ENCODE peak calls at places on chromosome 7, in four cellular contexts. One of them, this sample, is unnamed.
A peak's percentile ranks its signal among the peaks of the same experiment; 100 is the strongest.

GRCh38 chr7:70696139-70696782 is 435.7 kb upstream of the GALNT17 start:
- DNase-seq in hypothalamus: no peak
- DNase-seq in H9: no peak
- DNase-seq in lower lobe of right lung: no peak
- DNase-seq in this sample: no peak

GRCh38 chr7:23026164-23026563 is 12.2 kb upstream of the HYCC1 start:
- DNase-seq in H9: no peak
- DNase-seq in lower lobe of right lung: no peak
- DNase-seq in hypothalamus: no peak
- DNase-seq in this sample: no peak

GRCh38 chr7:24402655-24403054 is 118.7 kb downstream of the NPY start:
- DNase-seq in hypothalamus: no peak
- DNase-seq in H9: no peak
- DNase-seq in lower lobe of right lung: no peak
- DNase-seq in this sample: no peak

GRCh38 chr7:83413831-83414230 is 235.1 kb downstream of the SEMA3E start:
- DNase-seq in H9: no peak
- DNase-seq in hypothalamus: no peak
- DNase-seq in lower lobe of right lung: no peak
- DNase-seq in this sample: no peak

GRCh38 chr7:41117431-41117830 is 585.5 kb downstream of the INHBA start:
- DNase-seq in lower lobe of right lung: no peak
- DNase-seq in H9: no peak
- DNase-seq in hypothalamus: no peak
- DNase-seq in this sample: no peak

GRCh38 chr7:149866817-149867447 is 6.8 kb upstream of the ATP6V0E2 start:
- DNase-seq in H9: no peak
- DNase-seq in hypothalamus: no peak
- DNase-seq in lower lobe of right lung: no peak
- DNase-seq in this sample: peak; percentile 42

GRCh38 chr7:98211676-98212531 is 665 bp downstream of the BHLHA15 start:
- DNase-seq in hypothalamus: no peak
- DNase-seq in lower lobe of right lung: peak; percentile 47
- DNase-seq in H9: peak; percentile 41
- DNase-seq in this sample: no peak

GRCh38 chr7:28411876-28412662 is at the start of gene CREB5:
- DNase-seq in H9: peak; percentile 35
- DNase-seq in lower lobe of right lung: no peak
- DNase-seq in hypothalamus: no peak
- DNase-seq in this sample: no peak

GRCh38 chr7:114086491-114086905 is 167.7 kb upstream of the PPP1R3A start:
- DNase-seq in H9: peak; percentile 30
- DNase-seq in hypothalamus: no peak
- DNase-seq in lower lobe of right lung: peak; percentile 51
- DNase-seq in this sample: peak; percentile 55

GRCh38 chr7:41826641-41827040 is 123.8 kb upstream of the INHBA start:
- DNase-seq in lower lobe of right lung: no peak
- DNase-seq in hypothalamus: no peak
- DNase-seq in H9: no peak
- DNase-seq in this sample: no peak

GRCh38 chr7:2956526-2957368 is 86.9 kb downstream of the CARD11 start:
- DNase-seq in hypothalamus: no peak
- DNase-seq in lower lobe of right lung: no peak
- DNase-seq in H9: no peak
- DNase-seq in this sample: no peak

GRCh38 chr7:5492249-5493020 is 68.8 kb upstream of the TNRC18 start:
- DNase-seq in H9: peak; percentile 69
- DNase-seq in hypothalamus: no peak
- DNase-seq in lower lobe of right lung: no peak
- DNase-seq in this sample: no peak

GRCh38 chr7:6250364-6250833 is 22.0 kb downstream of the CYTH3 start:
- DNase-seq in hypothalamus: no peak
- DNase-seq in H9: no peak
- DNase-seq in lower lobe of right lung: no peak
- DNase-seq in this sample: no peak

GRCh38 chr7:79495544-79496272 is 42.2 kb upstream of the MAGI2 start:
- DNase-seq in H9: no peak
- DNase-seq in lower lobe of right lung: no peak
- DNase-seq in hypothalamus: no peak
- DNase-seq in this sample: no peak

GRCh38 chr7:118040562-118040961 is 143.4 kb upstream of the LSM8 start:
- DNase-seq in lower lobe of right lung: no peak
- DNase-seq in hypothalamus: no peak
- DNase-seq in H9: no peak
- DNase-seq in this sample: no peak

GRCh38 chr7:44618754-44619153 is 12.3 kb downstream of the OGDH start:
- DNase-seq in hypothalamus: no peak
- DNase-seq in H9: no peak
- DNase-seq in lower lobe of right lung: no peak
- DNase-seq in this sample: no peak

GRCh38 chr7:52956379-52956915 is 79.0 kb upstream of the POM121L12 start:
- DNase-seq in lower lobe of right lung: no peak
- DNase-seq in hypothalamus: no peak
- DNase-seq in H9: no peak
- DNase-seq in this sample: no peak

GRCh38 chr7:38181111-38181510 is 3.1 kb downstream of the STARD3NL start:
- DNase-seq in H9: no peak
- DNase-seq in hypothalamus: no peak
- DNase-seq in lower lobe of right lung: no peak
- DNase-seq in this sample: no peak

GRCh38 chr7:26404189-26404996 is 112.7 kb downstream of the SNX10 start:
- DNase-seq in lower lobe of right lung: no peak
- DNase-seq in hypothalamus: no peak
- DNase-seq in H9: no peak
- DNase-seq in this sample: no peak

GRCh38 chr7:81859433-81859832 is 89.6 kb upstream of the HGF start:
- DNase-seq in hypothalamus: no peak
- DNase-seq in H9: no peak
- DNase-seq in lower lobe of right lung: no peak
- DNase-seq in this sample: no peak

GRCh38 chr7:99428972-99429566 is 9.5 kb downstream of the PTCD1 start:
- DNase-seq in hypothalamus: no peak
- DNase-seq in H9: no peak
- DNase-seq in lower lobe of right lung: no peak
- DNase-seq in this sample: no peak

GRCh38 chr7:64997927-64998391 is 7.1 kb upstream of the ZNF117 start:
- DNase-seq in lower lobe of right lung: no peak
- DNase-seq in H9: no peak
- DNase-seq in hypothalamus: no peak
- DNase-seq in this sample: no peak

This sample was measured in right lobe of liver.